ENCODE peak calls at places on chromosomes 3 and 15, in six cellular contexts. K, Q, N, A, M and F are unnamed samples.

GRCh38 chr15:98428253-98428989 is 219.9 kb upstream of the IGF1R start:
- DNase-seq in K (peak), Q (peak), N (peak), A (no peak), M (peak), F (peak)

GRCh38 chr15:44554934-44555723 is 18.2 kb downstream of the EIF3J start:
- DNase-seq in K (no peak), Q (no peak), N (no peak), A (no peak), M (no peak), F (no peak)

GRCh38 chr15:46293550-46293949 is 658.7 kb downstream of the SQOR start:
- DNase-seq in K (no peak), Q (no peak), N (no peak), A (no peak), M (no peak), F (no peak)

GRCh38 chr15:99154271-99154670 is 49.4 kb downstream of the SYNM start:
- DNase-seq in K (no peak), Q (no peak), N (no peak), A (no peak), M (no peak), F (no peak)

GRCh38 chr3:21421096-21421495 is 329.9 kb downstream of the ZNF385D start:
- DNase-seq in K (no peak), Q (no peak), N (no peak), A (no peak), M (no peak), F (no peak)

GRCh38 chr15:42038401-42038800 is 17.6 kb upstream of the PLA2G4E start:
- DNase-seq in K (no peak), Q (no peak), N (no peak), A (no peak), M (no peak), F (no peak)

GRCh38 chr15:67543348-67543718 is 830 bp downstream of the MAP2K5 start:
- DNase-seq in K (no peak), Q (no peak), N (peak), A (no peak), M (no peak), F (no peak)

GRCh38 chr15:79942656-79943481 is 28.1 kb downstream of the BCL2A1 start:
- DNase-seq in K (no peak), Q (no peak), N (no peak), A (no peak), M (no peak), F (no peak)

GRCh38 chr3:147410518-147411234 is 1.5 kb downstream of the ZIC1 start:
- DNase-seq in K (no peak), Q (peak), N (no peak), A (no peak), M (no peak), F (no peak)

GRCh38 chr3:179194931-179195330 is 46.8 kb downstream of the PIK3CA start:
- DNase-seq in K (no peak), Q (no peak), N (no peak), A (no peak), M (no peak), F (no peak)

GRCh38 chr3:73571238-73571741 is 53.5 kb downstream of the PDZRN3 start:
- DNase-seq in K (no peak), Q (no peak), N (no peak), A (no peak), M (peak), F (no peak)
- TF ChIP-seq TAF1 in K (no peak), Q (no peak), N (no peak), A (no peak), M (no peak), F (no peak)

DNA sequence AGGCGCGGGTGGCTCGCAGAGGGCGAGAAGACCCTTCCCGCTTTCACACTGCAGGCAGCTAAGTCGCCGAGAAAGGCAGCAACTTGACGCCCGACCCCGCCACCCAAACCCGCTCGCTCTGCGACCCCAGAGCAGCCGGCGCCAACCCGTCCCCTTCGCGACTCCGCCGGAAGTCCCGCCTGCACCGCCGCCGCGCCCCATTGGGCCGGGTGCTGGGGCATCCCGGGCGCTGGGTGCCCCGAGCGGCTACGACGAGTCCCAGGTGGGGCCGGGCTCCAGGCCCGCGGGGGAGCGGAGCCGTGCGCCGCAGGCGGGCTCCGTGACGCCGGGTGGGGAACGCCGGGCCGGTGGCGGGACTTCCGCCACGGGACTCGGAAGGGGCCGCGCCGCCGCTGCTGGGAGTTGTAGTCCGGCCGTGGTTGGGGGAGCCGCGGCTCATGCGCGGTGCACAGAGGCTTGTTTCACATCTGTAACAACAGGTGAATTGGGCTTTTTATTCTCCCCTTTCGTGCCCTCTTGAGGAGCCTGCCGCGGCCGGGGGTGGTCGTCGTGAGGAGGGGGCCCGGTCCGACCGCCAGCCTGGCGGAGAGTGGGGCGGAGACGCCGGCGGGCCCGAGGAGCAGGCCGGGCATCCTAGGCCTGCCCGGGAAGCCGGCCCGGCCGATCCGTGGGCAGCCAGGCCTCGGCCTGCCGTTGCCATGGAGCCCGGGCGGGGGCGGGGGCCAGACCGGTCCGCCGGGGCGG is at the start of gene DHX30:
- DNase-seq in K (peak), Q (peak), N (peak), A (no peak), M (peak), F (peak)
- TF ChIP-seq POLR2A in K (no peak), Q (peak), N (peak), A (peak), M (peak), F (peak)

GRCh38 chr3:187963677-187964385 is 190.1 kb upstream of the LPP start:
- DNase-seq in K (no peak), Q (no peak), N (no peak), A (no peak), M (no peak), F (no peak)
- TF ChIP-seq POLR2AphosphoS5 in K (no peak), Q (no peak), N (no peak), A (no peak), M (no peak), F (no peak)

GRCh38 chr3:143503325-143503885 is 344.9 kb downstream of the SLC9A9 start:
- DNase-seq in K (no peak), Q (no peak), N (no peak), A (no peak), M (no peak), F (no peak)
- TF ChIP-seq TAF1 in K (no peak), Q (no peak), N (no peak), A (no peak), M (no peak), F (no peak)

GRCh38 chr3:195897081-195897852 is 11.1 kb downstream of the TNK2 start:
- DNase-seq in K (no peak), Q (no peak), N (no peak), A (no peak), M (no peak), F (no peak)

GRCh38 chr3:195903950-195904290 is 4.4 kb downstream of the TNK2 start:
- DNase-seq in K (no peak), Q (no peak), N (no peak), A (no peak), M (no peak), F (no peak)

GRCh38 chr3:195897853-195898415 is 10.4 kb downstream of the TNK2 start:
- DNase-seq in K (no peak), Q (no peak), N (no peak), A (no peak), M (no peak), F (no peak)

GRCh38 chr3:195899701-195900425 is 8.5 kb downstream of the TNK2 start:
- DNase-seq in K (no peak), Q (no peak), N (no peak), A (no peak), M (no peak), F (no peak)

GRCh38 chr3:195900426-195901355 is 7.7 kb downstream of the TNK2 start:
- DNase-seq in K (no peak), Q (no peak), N (no peak), A (no peak), M (peak), F (no peak)
- TF ChIP-seq POLR2A in K (no peak), Q (no peak), N (no peak), A (peak), M (no peak), F (peak)

GRCh38 chr15:60370105-60370803 is 27.5 kb downstream of the ANXA2 start:
- DNase-seq in K (no peak), Q (no peak), N (no peak), A (no peak), M (no peak), F (no peak)
- TF ChIP-seq POLR2AphosphoS5 in K (no peak), Q (no peak), N (no peak), A (no peak), M (no peak), F (no peak)

DNA sequence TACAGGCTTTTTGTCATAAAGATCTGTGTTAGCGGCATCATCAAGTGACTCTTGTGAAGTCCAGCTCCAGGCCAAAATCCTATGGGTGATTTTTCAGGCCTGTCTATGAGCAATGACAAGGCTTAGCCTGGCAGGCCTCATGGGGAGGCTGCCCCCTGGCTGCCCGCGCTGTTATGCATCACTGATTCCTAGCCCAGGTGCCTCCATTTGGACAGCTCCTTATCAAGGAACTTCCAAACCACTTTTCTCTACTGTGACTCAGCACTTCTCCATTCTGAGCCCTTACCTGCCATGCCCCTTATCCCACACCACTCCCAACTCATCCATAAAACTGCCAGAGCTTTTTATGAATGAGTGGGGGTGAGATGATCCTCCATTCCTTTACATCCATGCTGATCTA is 91.5 kb upstream of the C3orf80 start:
- DNase-seq in K (no peak), Q (peak), N (peak), A (no peak), M (peak), F (no peak)
- TF ChIP-seq TAF1 in K (no peak), Q (no peak), N (no peak), A (no peak), M (no peak), F (no peak)